ENCODE peak calls at places on chromosomes 7 and 10, in four cellular contexts. Z is cardiac muscle cell, U is uterus, W is hepatocyte. H is an unnamed sample.

GRCh38 chr10:8049151-8049873 is 5.2 kb upstream of the GATA3 start:
- DNase-seq in U (no peak), Z (no peak), W (peak; percentile 25), H (no peak)

GRCh38 chr10:132192991-132193670 is 6.4 kb downstream of the DPYSL4 start:
- DNase-seq in U (no peak), Z (no peak), W (no peak), H (no peak)

GRCh38 chr10:61547297-61547696 is 94.1 kb upstream of the TMEM26 start:
- DNase-seq in W (no peak), U (no peak), Z (no peak), H (no peak)

GRCh38 chr10:60139798-60140566 is 233.6 kb upstream of the CCDC6 start:
- DNase-seq in Z (peak; percentile 56), U (no peak), W (peak; percentile 23), H (no peak)

GRCh38 chr10:110817614-110818013 is 54.1 kb upstream of the PDCD4 start:
- DNase-seq in U (no peak), Z (no peak), W (no peak), H (no peak)

GRCh38 chr10:5902511-5903274 is 12.7 kb downstream of the FBH1 start:
- DNase-seq in Z (no peak), U (no peak), W (no peak), H (no peak)

GRCh38 chr7:21941570-21942224 is 4.0 kb downstream of the CDCA7L start:
- DNase-seq in U (no peak), W (peak; percentile 40), Z (peak; percentile 51), H (no peak)

GRCh38 chr10:135601-136464 is 578 bp downstream of the ZMYND11 start:
- DNase-seq in U (peak; percentile 65), W (peak; percentile 78), Z (peak; percentile 59), H (peak; percentile 65)

GRCh38 chr10:77715081-77715480 is 77.5 kb upstream of the KCNMA1 start:
- DNase-seq in W (no peak), U (no peak), Z (no peak), H (no peak)

GRCh38 chr10:25786181-25786580 is 147.8 kb upstream of the MYO3A start:
- DNase-seq in U (no peak), W (no peak), Z (no peak), H (no peak)

GRCh38 chr10:102113956-102114857 is 6.0 kb downstream of the LDB1 start:
- DNase-seq in Z (no peak), U (peak; percentile 32), W (peak; percentile 64), H (no peak)

GRCh38 chr10:69948261-69948660 is 104.4 kb upstream of the MACROH2A2 start:
- DNase-seq in U (no peak), W (no peak), Z (no peak), H (no peak)

GRCh38 chr7:2063562-2064360 is 169.0 kb downstream of the MAD1L1 start:
- DNase-seq in Z (peak; percentile 20), U (peak; percentile 32), W (peak; percentile 24), H (no peak)

GRCh38 chr10:76866841-76867586 is 770.6 kb downstream of the KCNMA1 start:
- DNase-seq in W (no peak), Z (no peak), U (no peak), H (no peak)

GRCh38 chr10:32893431-32893830 is 64.6 kb downstream of the ITGB1 start:
- DNase-seq in W (no peak), U (no peak), Z (no peak), H (no peak)

GRCh38 chr10:93993782-93994668 is at the start of gene PLCE1:
- DNase-seq in Z (peak; percentile 54), U (peak; percentile 40), W (peak; percentile 89), H (peak; percentile 51)

GRCh38 chr10:5890519-5890878 is 456 bp downstream of the FBH1 start:
- DNase-seq in W (peak; percentile 48), U (no peak), Z (peak; percentile 18), H (peak; percentile 34)

GRCh38 chr10:131427253-131427652 is 115.7 kb upstream of the TCERG1L start:
- DNase-seq in U (no peak), W (no peak), Z (no peak), H (no peak)

GRCh38 chr10:3777876-3778707 is 6.9 kb downstream of the KLF6 start:
- DNase-seq in U (no peak), Z (peak; percentile 25), W (no peak), H (no peak)

GRCh38 chr10:3775671-3776551 is 9.1 kb downstream of the KLF6 start:
- DNase-seq in U (no peak), Z (peak; percentile 71), W (peak; percentile 70), H (no peak)

GRCh38 chr10:3774814-3775670 is 10.0 kb downstream of the KLF6 start:
- DNase-seq in U (peak; percentile 51), W (peak; percentile 78), Z (peak; percentile 85), H (no peak)

GRCh38 chr10:3778708-3779108 is 6.3 kb downstream of the KLF6 start:
- DNase-seq in W (no peak), Z (peak; percentile 27), U (no peak), H (no peak)

DNA sequence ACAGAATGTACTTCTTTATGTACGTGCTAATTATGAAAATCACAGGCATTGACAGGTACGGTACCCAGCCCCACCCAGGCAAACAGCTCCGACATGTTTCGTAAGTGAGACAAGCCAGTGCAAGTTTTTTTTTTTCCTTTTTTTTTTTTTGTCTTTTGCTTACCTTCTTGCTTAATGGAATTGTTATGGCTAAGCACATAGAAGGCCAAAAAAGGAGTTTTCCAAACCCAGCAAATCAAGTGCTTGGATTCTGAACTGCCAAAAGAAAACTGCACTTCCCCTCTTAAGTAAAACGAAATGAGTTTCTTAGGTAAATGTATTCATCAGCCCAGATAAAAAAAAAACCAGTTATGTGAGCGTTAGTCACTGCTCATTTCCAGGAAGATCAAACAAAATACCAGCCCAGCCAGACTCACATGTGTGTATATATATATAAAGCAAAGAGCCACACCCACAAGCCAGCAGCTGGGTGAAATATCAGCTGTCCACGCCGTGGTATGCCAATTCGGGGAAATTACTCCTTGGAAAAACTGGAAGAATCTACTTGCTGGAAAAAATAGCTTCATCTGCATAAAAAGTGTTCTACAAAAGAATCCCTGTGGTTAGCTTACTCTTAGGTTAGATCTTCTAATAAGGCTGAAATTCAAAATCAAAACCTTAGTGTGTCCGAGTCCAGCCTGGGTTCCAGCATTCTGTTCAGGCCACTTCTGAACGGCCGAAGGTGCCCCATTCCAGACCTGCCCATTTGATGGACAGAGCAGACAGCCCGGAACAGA is 8.0 kb downstream of the KLF6 start:
- DNase-seq in Z (peak; percentile 93), W (peak; percentile 77), U (peak; percentile 59), H (no peak)
- H3K36me3 ChIP-seq in Z (peaks cover 18% of the 10 kb centered on the region), W (peaks cover 15% of the 10 kb centered on the region), U (no peaks in the 10 kb centered on the region), H (peaks cover 32% of the 10 kb centered on the region)

DNA sequence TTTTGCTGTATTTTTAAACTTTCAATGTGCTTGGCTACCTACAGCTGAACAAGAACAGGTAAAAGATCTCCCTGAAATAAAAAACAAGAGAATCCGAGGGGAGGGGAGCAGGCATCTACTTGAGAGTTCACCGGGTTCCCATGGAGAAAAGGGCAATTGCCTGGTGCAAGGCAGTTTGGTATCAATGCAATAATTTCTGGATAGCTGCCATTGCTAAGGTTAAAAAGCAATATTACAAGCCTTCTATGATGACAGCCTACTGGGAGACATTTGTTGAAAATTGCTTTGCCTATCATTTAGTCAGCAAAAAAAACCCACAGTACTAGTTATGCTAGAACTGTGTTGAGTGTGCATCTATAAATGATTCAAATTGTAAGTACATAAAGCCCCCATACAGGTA is 82.1 kb downstream of the GFRA1 start:
- DNase-seq in U (no peak), W (no peak), Z (no peak), H (no peak)
- H3K27ac ChIP-seq in U (no peak overlapping the region), W (no peak overlapping the region), Z (no peak overlapping the region), H (no peak overlapping the region)

GRCh38 chr10:34723746-34724145 is 91.3 kb downstream of the PARD3 start:
- DNase-seq in W (peak; percentile 59), U (peak; percentile 33), Z (peak; percentile 82), H (no peak)
- TF ChIP-seq CTCF in W (peak; percentile 62), U (peak; percentile 54), Z (peak; percentile 56), H (peak; percentile 46)

GRCh38 chr10:125151170-125151823 is 9.1 kb downstream of the CTBP2 start:
- DNase-seq in W (no peak), Z (no peak), U (no peak), H (no peak)

GRCh38 chr10:125153693-125154490 is 6.5 kb downstream of the CTBP2 start:
- DNase-seq in U (no peak), W (peak; percentile 38), Z (peak; percentile 34), H (no peak)

GRCh38 chr10:125154529-125154928 is 5.8 kb downstream of the CTBP2 start:
- DNase-seq in Z (no peak), U (no peak), W (no peak), H (no peak)

GRCh38 chr10:125151824-125152634 is 8.3 kb downstream of the CTBP2 start:
- DNase-seq in U (no peak), W (peak; percentile 66), Z (no peak), H (peak; percentile 46)

DNA sequence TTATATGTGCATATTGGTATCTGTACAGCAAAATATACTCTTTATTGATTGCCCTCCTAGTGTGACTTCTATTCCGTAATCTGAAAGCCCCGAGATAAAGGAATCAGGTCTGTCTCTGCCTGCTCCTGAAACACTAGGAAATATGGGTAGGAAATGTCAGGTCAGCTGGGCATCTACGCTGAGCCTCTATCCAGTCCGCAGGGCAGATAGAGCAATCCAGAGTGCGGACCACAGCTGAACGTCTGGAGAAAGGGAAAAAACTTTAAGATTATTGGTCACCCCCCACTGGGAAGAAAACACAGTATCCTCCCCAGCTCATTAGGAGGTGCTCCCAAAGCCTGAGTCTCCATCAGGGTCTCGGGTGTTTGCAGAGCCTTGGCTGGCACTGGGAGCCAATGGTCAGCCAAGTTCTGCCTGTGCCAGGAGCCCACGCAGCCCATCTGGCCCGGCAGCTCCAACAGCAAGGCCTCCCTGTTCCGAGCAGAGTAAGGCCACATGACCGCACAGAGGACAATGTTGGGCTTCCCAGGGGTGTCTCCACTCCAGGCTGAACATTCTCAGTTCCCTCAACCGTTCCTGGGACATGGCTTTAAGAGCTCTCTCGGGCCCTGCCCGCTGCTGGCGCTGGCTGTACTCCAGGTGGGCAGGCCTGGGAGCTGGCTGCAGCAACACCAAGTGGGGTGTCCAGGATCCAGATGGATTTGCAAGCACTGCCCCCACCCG is 7.6 kb downstream of the CTBP2 start:
- DNase-seq in W (no peak), Z (peak; percentile 17), U (peak; percentile 47), H (peak; percentile 74)
- H3K36me3 ChIP-seq in W (no peaks in the 10 kb centered on the region), Z (peaks cover 3% of the 10 kb centered on the region), U (no peaks in the 10 kb centered on the region), H (no peaks in the 10 kb centered on the region)

GRCh38 chr10:50360077-50360476 is 108.8 kb upstream of the ASAH2 start:
- DNase-seq in W (no peak), U (no peak), Z (peak; percentile 1), H (no peak)

GRCh38 chr10:50360486-50360885 is 109.2 kb upstream of the ASAH2 start:
- DNase-seq in W (no peak), U (no peak), Z (peak; percentile 17), H (no peak)

GRCh38 chr10:50361946-50362345 is 110.6 kb upstream of the ASAH2 start:
- DNase-seq in Z (no peak), W (no peak), U (no peak), H (no peak)

GRCh38 chr10:50358411-50358810 is 107.1 kb upstream of the ASAH2 start:
- DNase-seq in U (no peak), Z (no peak), W (no peak), H (no peak)

GRCh38 chr10:50358925-50359687 is 107.8 kb upstream of the ASAH2 start:
- DNase-seq in W (no peak), U (no peak), Z (no peak), H (no peak)
- H3K27ac ChIP-seq in W (no peak overlapping the region), U (no peak overlapping the region), Z (no peak overlapping the region), H (no peak overlapping the region)

GRCh38 chr7:69564454-69565417 is 33.5 kb upstream of the AUTS2 start:
- DNase-seq in U (peak; percentile 19), Z (peak; percentile 86), W (peak; percentile 82), H (peak; percentile 29)
- TF ChIP-seq CTCF in U (no peak), Z (no peak), W (no peak), H (no peak)

H was measured in lung.